ENCODE peak calls at places on chromosomes 11 and 22, in ten cellular contexts. One of them, this sample, is unnamed.

GRCh38 chr22:45318168-45318557 is 8.4 kb downstream of the FAM118A start:
- DNase-seq in NCI-H446 treated with DMSO at 0.1 percent for 48 hours: peak; percentile 66
- DNase-seq in fibroblast of pulmonary artery: peak; percentile 98
- DNase-seq in mucosa of gallbladder: peak; percentile 87
- DNase-seq in hippocampal formation: no peak
- DNase-seq in naive thymus-derived CD4-positive, alpha-beta T cell: peak; percentile 90
- DNase-seq in RWPE1: peak; percentile 42
- DNase-seq in AG10803: peak; percentile 85
- DNase-seq in mucosa of descending colon: peak; percentile 83
- DNase-seq in fibroblast of lung: peak; percentile 93
- DNase-seq in this sample: peak; percentile 37

GRCh38 chr11:69930081-69931059 is 111.2 kb upstream of the FGF3 start:
- DNase-seq in NCI-H446 treated with DMSO at 0.1 percent for 48 hours: no peak
- DNase-seq in fibroblast of pulmonary artery: no peak
- DNase-seq in mucosa of gallbladder: no peak
- DNase-seq in hippocampal formation: no peak
- DNase-seq in naive thymus-derived CD4-positive, alpha-beta T cell: no peak
- DNase-seq in RWPE1: no peak
- DNase-seq in AG10803: no peak
- DNase-seq in mucosa of descending colon: no peak
- DNase-seq in fibroblast of lung: no peak
- DNase-seq in this sample: no peak

GRCh38 chr11:680476-680875 is 14.5 kb downstream of the DEAF1 start:
- DNase-seq in NCI-H446 treated with DMSO at 0.1 percent for 48 hours: no peak
- DNase-seq in fibroblast of pulmonary artery: no peak
- DNase-seq in mucosa of gallbladder: no peak
- DNase-seq in hippocampal formation: no peak
- DNase-seq in naive thymus-derived CD4-positive, alpha-beta T cell: no peak
- DNase-seq in RWPE1: no peak
- DNase-seq in AG10803: no peak
- DNase-seq in mucosa of descending colon: no peak
- DNase-seq in fibroblast of lung: no peak
- DNase-seq in this sample: no peak

GRCh38 chr11:107780775-107781174 is 68.9 kb upstream of the SLN start:
- DNase-seq in NCI-H446 treated with DMSO at 0.1 percent for 48 hours: no peak
- DNase-seq in fibroblast of pulmonary artery: no peak
- DNase-seq in mucosa of gallbladder: no peak
- DNase-seq in hippocampal formation: no peak
- DNase-seq in naive thymus-derived CD4-positive, alpha-beta T cell: no peak
- DNase-seq in RWPE1: no peak
- DNase-seq in AG10803: no peak
- DNase-seq in mucosa of descending colon: no peak
- DNase-seq in fibroblast of lung: no peak
- DNase-seq in this sample: no peak

GRCh38 chr11:12090061-12090572 is 20.3 kb upstream of the MICAL2 start:
- DNase-seq in NCI-H446 treated with DMSO at 0.1 percent for 48 hours: no peak
- DNase-seq in fibroblast of pulmonary artery: peak; percentile 48
- DNase-seq in mucosa of gallbladder: no peak
- DNase-seq in hippocampal formation: no peak
- DNase-seq in naive thymus-derived CD4-positive, alpha-beta T cell: no peak
- DNase-seq in RWPE1: peak; percentile 67
- DNase-seq in AG10803: peak; percentile 76
- DNase-seq in mucosa of descending colon: peak; percentile 59
- DNase-seq in fibroblast of lung: peak; percentile 80
- DNase-seq in this sample: no peak

GRCh38 chr22:42873361-42873760 is 16.3 kb upstream of the ARFGAP3 start:
- DNase-seq in NCI-H446 treated with DMSO at 0.1 percent for 48 hours: no peak
- DNase-seq in fibroblast of pulmonary artery: no peak
- DNase-seq in mucosa of gallbladder: no peak
- DNase-seq in hippocampal formation: no peak
- DNase-seq in naive thymus-derived CD4-positive, alpha-beta T cell: no peak
- DNase-seq in RWPE1: no peak
- DNase-seq in AG10803: no peak
- DNase-seq in mucosa of descending colon: no peak
- DNase-seq in fibroblast of lung: no peak
- DNase-seq in this sample: no peak

GRCh38 chr22:23401111-23401909 is 178.8 kb downstream of the IGLL1 start:
- DNase-seq in NCI-H446 treated with DMSO at 0.1 percent for 48 hours: no peak
- DNase-seq in fibroblast of pulmonary artery: peak; percentile 37
- DNase-seq in mucosa of gallbladder: no peak
- DNase-seq in hippocampal formation: no peak
- DNase-seq in naive thymus-derived CD4-positive, alpha-beta T cell: no peak
- DNase-seq in RWPE1: peak; percentile 3
- DNase-seq in AG10803: peak; percentile 70
- DNase-seq in mucosa of descending colon: no peak
- DNase-seq in fibroblast of lung: peak; percentile 96
- DNase-seq in this sample: no peak

GRCh38 chr11:134949121-134949591 is 537.1 kb upstream of the B3GAT1 start:
- DNase-seq in NCI-H446 treated with DMSO at 0.1 percent for 48 hours: no peak
- DNase-seq in fibroblast of pulmonary artery: peak; percentile 86
- DNase-seq in mucosa of gallbladder: no peak
- DNase-seq in hippocampal formation: no peak
- DNase-seq in naive thymus-derived CD4-positive, alpha-beta T cell: no peak
- DNase-seq in RWPE1: peak; percentile 4
- DNase-seq in AG10803: peak; percentile 91
- DNase-seq in mucosa of descending colon: no peak
- DNase-seq in fibroblast of lung: peak; percentile 90
- DNase-seq in this sample: no peak

GRCh38 chr11:105132716-105133511 is 6.7 kb downstream of the CARD18 start:
- DNase-seq in NCI-H446 treated with DMSO at 0.1 percent for 48 hours: no peak
- DNase-seq in fibroblast of pulmonary artery: peak; percentile 90
- DNase-seq in mucosa of gallbladder: no peak
- DNase-seq in hippocampal formation: no peak
- DNase-seq in naive thymus-derived CD4-positive, alpha-beta T cell: no peak
- DNase-seq in RWPE1: peak; percentile 45
- DNase-seq in AG10803: peak; percentile 50
- DNase-seq in mucosa of descending colon: no peak
- DNase-seq in fibroblast of lung: peak; percentile 72
- DNase-seq in this sample: no peak

GRCh38 chr11:123356539-123356938 is 73.5 kb upstream of the GRAMD1B start:
- DNase-seq in NCI-H446 treated with DMSO at 0.1 percent for 48 hours: no peak
- DNase-seq in fibroblast of pulmonary artery: no peak
- DNase-seq in mucosa of gallbladder: no peak
- DNase-seq in hippocampal formation: no peak
- DNase-seq in naive thymus-derived CD4-positive, alpha-beta T cell: no peak
- DNase-seq in RWPE1: no peak
- DNase-seq in AG10803: no peak
- DNase-seq in mucosa of descending colon: no peak
- DNase-seq in fibroblast of lung: no peak
- DNase-seq in this sample: no peak

GRCh38 chr11:111977141-111978027 is 40.2 kb downstream of the DIXDC1 start:
- DNase-seq in NCI-H446 treated with DMSO at 0.1 percent for 48 hours: no peak
- DNase-seq in fibroblast of pulmonary artery: peak; percentile 28
- DNase-seq in mucosa of gallbladder: peak; percentile 49
- DNase-seq in hippocampal formation: peak; percentile 71
- DNase-seq in naive thymus-derived CD4-positive, alpha-beta T cell: peak; percentile 7
- DNase-seq in RWPE1: peak; percentile 41
- DNase-seq in AG10803: peak; percentile 34
- DNase-seq in mucosa of descending colon: peak; percentile 62
- DNase-seq in fibroblast of lung: peak; percentile 57
- DNase-seq in this sample: peak; percentile 58

GRCh38 chr11:26286472-26287066 is 45.4 kb upstream of the ANO3 start:
- DNase-seq in NCI-H446 treated with DMSO at 0.1 percent for 48 hours: no peak
- DNase-seq in fibroblast of pulmonary artery: peak; percentile 44
- DNase-seq in mucosa of gallbladder: no peak
- DNase-seq in hippocampal formation: no peak
- DNase-seq in naive thymus-derived CD4-positive, alpha-beta T cell: no peak
- DNase-seq in RWPE1: peak; percentile 8
- DNase-seq in AG10803: no peak
- DNase-seq in mucosa of descending colon: peak; percentile 4
- DNase-seq in fibroblast of lung: peak; percentile 42
- DNase-seq in this sample: no peak

GRCh38 chr11:20668844-20669832 is at the start of gene NELL1:
- DNase-seq in NCI-H446 treated with DMSO at 0.1 percent for 48 hours: no peak
- DNase-seq in fibroblast of pulmonary artery: no peak
- DNase-seq in mucosa of gallbladder: no peak
- DNase-seq in hippocampal formation: no peak
- DNase-seq in naive thymus-derived CD4-positive, alpha-beta T cell: no peak
- DNase-seq in RWPE1: no peak
- DNase-seq in AG10803: no peak
- DNase-seq in mucosa of descending colon: no peak
- DNase-seq in fibroblast of lung: no peak
- DNase-seq in this sample: no peak

GRCh38 chr11:80898910-80899309 is 1458.1 kb upstream of the TENM4 start:
- DNase-seq in NCI-H446 treated with DMSO at 0.1 percent for 48 hours: no peak
- DNase-seq in fibroblast of pulmonary artery: no peak
- DNase-seq in mucosa of gallbladder: no peak
- DNase-seq in hippocampal formation: no peak
- DNase-seq in naive thymus-derived CD4-positive, alpha-beta T cell: no peak
- DNase-seq in RWPE1: no peak
- DNase-seq in AG10803: no peak
- DNase-seq in mucosa of descending colon: no peak
- DNase-seq in fibroblast of lung: no peak
- DNase-seq in this sample: no peak

GRCh38 chr11:20754957-20755356 is 85.6 kb downstream of the NELL1 start:
- DNase-seq in NCI-H446 treated with DMSO at 0.1 percent for 48 hours: no peak
- DNase-seq in fibroblast of pulmonary artery: no peak
- DNase-seq in mucosa of gallbladder: no peak
- DNase-seq in hippocampal formation: no peak
- DNase-seq in naive thymus-derived CD4-positive, alpha-beta T cell: no peak
- DNase-seq in RWPE1: no peak
- DNase-seq in AG10803: no peak
- DNase-seq in mucosa of descending colon: no peak
- DNase-seq in fibroblast of lung: no peak
- DNase-seq in this sample: no peak

GRCh38 chr11:69647349-69647748 is 6.4 kb downstream of the CCND1 start:
- DNase-seq in NCI-H446 treated with DMSO at 0.1 percent for 48 hours: no peak
- DNase-seq in fibroblast of pulmonary artery: no peak
- DNase-seq in mucosa of gallbladder: no peak
- DNase-seq in hippocampal formation: no peak
- DNase-seq in naive thymus-derived CD4-positive, alpha-beta T cell: no peak
- DNase-seq in RWPE1: no peak
- DNase-seq in AG10803: no peak
- DNase-seq in mucosa of descending colon: no peak
- DNase-seq in fibroblast of lung: no peak
- DNase-seq in this sample: no peak

GRCh38 chr11:74487875-74488274 is 5.6 kb downstream of the LIPT2 start:
- DNase-seq in NCI-H446 treated with DMSO at 0.1 percent for 48 hours: no peak
- DNase-seq in fibroblast of pulmonary artery: no peak
- DNase-seq in mucosa of gallbladder: no peak
- DNase-seq in hippocampal formation: no peak
- DNase-seq in naive thymus-derived CD4-positive, alpha-beta T cell: no peak
- DNase-seq in RWPE1: no peak
- DNase-seq in AG10803: no peak
- DNase-seq in mucosa of descending colon: no peak
- DNase-seq in fibroblast of lung: no peak
- DNase-seq in this sample: no peak

GRCh38 chr11:64842851-64843841 is 1.3 kb downstream of the CDC42BPG start:
- DNase-seq in NCI-H446 treated with DMSO at 0.1 percent for 48 hours: no peak
- DNase-seq in fibroblast of pulmonary artery: no peak
- DNase-seq in mucosa of gallbladder: peak; percentile 55
- DNase-seq in hippocampal formation: no peak
- DNase-seq in naive thymus-derived CD4-positive, alpha-beta T cell: no peak
- DNase-seq in RWPE1: peak; percentile 94
- DNase-seq in AG10803: no peak
- DNase-seq in mucosa of descending colon: peak; percentile 85
- DNase-seq in fibroblast of lung: no peak
- DNase-seq in this sample: no peak

GRCh38 chr11:33479216-33479615 is 221.4 kb downstream of the C11orf91 start:
- DNase-seq in NCI-H446 treated with DMSO at 0.1 percent for 48 hours: peak; percentile 61
- DNase-seq in fibroblast of pulmonary artery: no peak
- DNase-seq in mucosa of gallbladder: no peak
- DNase-seq in hippocampal formation: no peak
- DNase-seq in naive thymus-derived CD4-positive, alpha-beta T cell: no peak
- DNase-seq in RWPE1: no peak
- DNase-seq in AG10803: no peak
- DNase-seq in mucosa of descending colon: no peak
- DNase-seq in fibroblast of lung: no peak
- DNase-seq in this sample: no peak

GRCh38 chr11:69337211-69337721 is 43.3 kb downstream of the MYEOV start:
- DNase-seq in NCI-H446 treated with DMSO at 0.1 percent for 48 hours: no peak
- DNase-seq in fibroblast of pulmonary artery: no peak
- DNase-seq in mucosa of gallbladder: peak; percentile 20
- DNase-seq in hippocampal formation: no peak
- DNase-seq in naive thymus-derived CD4-positive, alpha-beta T cell: peak; percentile 39
- DNase-seq in RWPE1: no peak
- DNase-seq in AG10803: peak; percentile 33
- DNase-seq in mucosa of descending colon: peak; percentile 75
- DNase-seq in fibroblast of lung: peak; percentile 67
- DNase-seq in this sample: no peak

GRCh38 chr11:36976740-36977139 is 378.7 kb upstream of the RAG2 start:
- DNase-seq in NCI-H446 treated with DMSO at 0.1 percent for 48 hours: no peak
- DNase-seq in fibroblast of pulmonary artery: no peak
- DNase-seq in mucosa of gallbladder: no peak
- DNase-seq in hippocampal formation: no peak
- DNase-seq in naive thymus-derived CD4-positive, alpha-beta T cell: no peak
- DNase-seq in RWPE1: no peak
- DNase-seq in AG10803: no peak
- DNase-seq in mucosa of descending colon: no peak
- DNase-seq in fibroblast of lung: no peak
- DNase-seq in this sample: no peak

GRCh38 chr22:37675930-37676571 is 615 bp downstream of the LGALS1 start:
- DNase-seq in NCI-H446 treated with DMSO at 0.1 percent for 48 hours: no peak
- DNase-seq in fibroblast of pulmonary artery: peak; percentile 33
- DNase-seq in mucosa of gallbladder: no peak
- DNase-seq in hippocampal formation: peak; percentile 17
- DNase-seq in naive thymus-derived CD4-positive, alpha-beta T cell: no peak
- DNase-seq in RWPE1: no peak
- DNase-seq in AG10803: peak; percentile 28
- DNase-seq in mucosa of descending colon: peak; percentile 43
- DNase-seq in fibroblast of lung: peak; percentile 25
- DNase-seq in this sample: no peak

GRCh38 chr11:86624366-86624765 is 48.0 kb downstream of the ME3 start:
- DNase-seq in NCI-H446 treated with DMSO at 0.1 percent for 48 hours: no peak
- DNase-seq in fibroblast of pulmonary artery: no peak
- DNase-seq in mucosa of gallbladder: no peak
- DNase-seq in hippocampal formation: no peak
- DNase-seq in naive thymus-derived CD4-positive, alpha-beta T cell: no peak
- DNase-seq in RWPE1: no peak
- DNase-seq in AG10803: no peak
- DNase-seq in mucosa of descending colon: no peak
- DNase-seq in fibroblast of lung: no peak
- DNase-seq in this sample: no peak

GRCh38 chr22:24001314-24001713 is 3.9 kb downstream of the GSTT4 start:
- DNase-seq in NCI-H446 treated with DMSO at 0.1 percent for 48 hours: no peak
- DNase-seq in fibroblast of pulmonary artery: no peak
- DNase-seq in mucosa of gallbladder: no peak
- DNase-seq in hippocampal formation: no peak
- DNase-seq in naive thymus-derived CD4-positive, alpha-beta T cell: no peak
- DNase-seq in RWPE1: no peak
- DNase-seq in AG10803: no peak
- DNase-seq in mucosa of descending colon: no peak
- DNase-seq in fibroblast of lung: no peak
- DNase-seq in this sample: no peak

GRCh38 chr11:71551711-71552110 is 3.5 kb downstream of the KRTAP5-9 start:
- DNase-seq in NCI-H446 treated with DMSO at 0.1 percent for 48 hours: no peak
- DNase-seq in fibroblast of pulmonary artery: no peak
- DNase-seq in mucosa of gallbladder: no peak
- DNase-seq in hippocampal formation: no peak
- DNase-seq in naive thymus-derived CD4-positive, alpha-beta T cell: no peak
- DNase-seq in RWPE1: no peak
- DNase-seq in AG10803: no peak
- DNase-seq in mucosa of descending colon: no peak
- DNase-seq in fibroblast of lung: no peak
- DNase-seq in this sample: no peak

GRCh38 chr11:19281041-19281440 is 40.3 kb upstream of the E2F8 start:
- DNase-seq in NCI-H446 treated with DMSO at 0.1 percent for 48 hours: no peak
- DNase-seq in fibroblast of pulmonary artery: no peak
- DNase-seq in mucosa of gallbladder: no peak
- DNase-seq in hippocampal formation: no peak
- DNase-seq in naive thymus-derived CD4-positive, alpha-beta T cell: no peak
- DNase-seq in RWPE1: no peak
- DNase-seq in AG10803: no peak
- DNase-seq in mucosa of descending colon: peak; percentile 8
- DNase-seq in fibroblast of lung: no peak
- DNase-seq in this sample: no peak

GRCh38 chr11:2186669-2187266 is 15.2 kb upstream of the TH start:
- DNase-seq in NCI-H446 treated with DMSO at 0.1 percent for 48 hours: no peak
- DNase-seq in fibroblast of pulmonary artery: peak; percentile 22
- DNase-seq in mucosa of gallbladder: no peak
- DNase-seq in hippocampal formation: no peak
- DNase-seq in naive thymus-derived CD4-positive, alpha-beta T cell: peak; percentile 61
- DNase-seq in RWPE1: no peak
- DNase-seq in AG10803: peak; percentile 4
- DNase-seq in mucosa of descending colon: peak; percentile 48
- DNase-seq in fibroblast of lung: peak; percentile 11
- DNase-seq in this sample: no peak